ENCODE peak calls at places on chromosomes 3 and 15, in nine cellular contexts. One of them, this sample, is unnamed.

GRCh38 chr3:82938821-82939328 is 1177.4 kb upstream of the GBE1 start:
- DNase-seq in osteoblast: no peak
- DNase-seq in body of pancreas: no peak
- DNase-seq in mesothelial cell of epicardium: no peak
- DNase-seq in pancreas: peak; percentile 49
- DNase-seq in esophagus muscularis mucosa: no peak
- DNase-seq in GM13977: no peak
- DNase-seq in cardiac fibroblast: no peak
- DNase-seq in fibroblast of mammary gland: no peak
- DNase-seq in this sample: no peak

GRCh38 chr3:78349571-78349970 is 1309.7 kb downstream of the ROBO2 start:
- DNase-seq in osteoblast: no peak
- DNase-seq in body of pancreas: no peak
- DNase-seq in mesothelial cell of epicardium: no peak
- DNase-seq in pancreas: no peak
- DNase-seq in esophagus muscularis mucosa: no peak
- DNase-seq in GM13977: no peak
- DNase-seq in cardiac fibroblast: no peak
- DNase-seq in fibroblast of mammary gland: no peak
- DNase-seq in this sample: no peak

GRCh38 chr3:39255503-39256325 is 24.1 kb downstream of the CX3CR1 start:
- DNase-seq in osteoblast: no peak
- DNase-seq in body of pancreas: no peak
- DNase-seq in mesothelial cell of epicardium: no peak
- DNase-seq in pancreas: no peak
- DNase-seq in esophagus muscularis mucosa: no peak
- DNase-seq in GM13977: peak; percentile 69
- DNase-seq in cardiac fibroblast: no peak
- DNase-seq in fibroblast of mammary gland: no peak
- DNase-seq in this sample: no peak

GRCh38 chr3:23948761-23949160 is 3.7 kb downstream of the NR1D2 start:
- DNase-seq in osteoblast: peak; percentile 53
- DNase-seq in body of pancreas: no peak
- DNase-seq in mesothelial cell of epicardium: no peak
- DNase-seq in pancreas: no peak
- DNase-seq in esophagus muscularis mucosa: no peak
- DNase-seq in GM13977: no peak
- DNase-seq in cardiac fibroblast: no peak
- DNase-seq in fibroblast of mammary gland: peak; percentile 57
- DNase-seq in this sample: no peak

GRCh38 chr3:58497074-58497473 is 5.2 kb downstream of the KCTD6 start:
- DNase-seq in osteoblast: no peak
- DNase-seq in body of pancreas: no peak
- DNase-seq in mesothelial cell of epicardium: no peak
- DNase-seq in pancreas: no peak
- DNase-seq in esophagus muscularis mucosa: no peak
- DNase-seq in GM13977: no peak
- DNase-seq in cardiac fibroblast: peak; percentile 21
- DNase-seq in fibroblast of mammary gland: peak; percentile 2
- DNase-seq in this sample: no peak

GRCh38 chr15:79516155-79516554 is 84.0 kb downstream of the MINAR1 start:
- DNase-seq in osteoblast: no peak
- DNase-seq in body of pancreas: no peak
- DNase-seq in mesothelial cell of epicardium: no peak
- DNase-seq in pancreas: no peak
- DNase-seq in esophagus muscularis mucosa: no peak
- DNase-seq in GM13977: no peak
- DNase-seq in cardiac fibroblast: no peak
- DNase-seq in fibroblast of mammary gland: no peak
- DNase-seq in this sample: no peak

GRCh38 chr3:143600762-143601161 is 247.5 kb downstream of the SLC9A9 start:
- DNase-seq in osteoblast: no peak
- DNase-seq in body of pancreas: no peak
- DNase-seq in mesothelial cell of epicardium: no peak
- DNase-seq in pancreas: no peak
- DNase-seq in esophagus muscularis mucosa: peak; percentile 26
- DNase-seq in GM13977: no peak
- DNase-seq in cardiac fibroblast: peak; percentile 31
- DNase-seq in fibroblast of mammary gland: no peak
- DNase-seq in this sample: no peak

GRCh38 chr15:69760890-69761568 is 308.4 kb downstream of the RPLP1 start:
- DNase-seq in osteoblast: peak; percentile 90
- DNase-seq in body of pancreas: no peak
- DNase-seq in mesothelial cell of epicardium: no peak
- DNase-seq in pancreas: no peak
- DNase-seq in esophagus muscularis mucosa: peak; percentile 87
- DNase-seq in GM13977: peak; percentile 56
- DNase-seq in cardiac fibroblast: peak; percentile 99
- DNase-seq in fibroblast of mammary gland: peak; percentile 98
- DNase-seq in this sample: no peak

GRCh38 chr15:26525096-26525495 is 247.8 kb downstream of the GABRB3 start:
- DNase-seq in osteoblast: no peak
- DNase-seq in body of pancreas: no peak
- DNase-seq in mesothelial cell of epicardium: no peak
- DNase-seq in pancreas: no peak
- DNase-seq in esophagus muscularis mucosa: no peak
- DNase-seq in GM13977: no peak
- DNase-seq in cardiac fibroblast: no peak
- DNase-seq in fibroblast of mammary gland: no peak
- DNase-seq in this sample: no peak

GRCh38 chr3:23203651-23204111 is 554 bp downstream of the UBE2E2 start:
- DNase-seq in osteoblast: peak; percentile 72
- DNase-seq in body of pancreas: peak; percentile 23
- DNase-seq in mesothelial cell of epicardium: peak; percentile 40
- DNase-seq in pancreas: peak; percentile 59
- DNase-seq in esophagus muscularis mucosa: no peak
- DNase-seq in GM13977: peak; percentile 33
- DNase-seq in cardiac fibroblast: peak; percentile 32
- DNase-seq in fibroblast of mammary gland: peak; percentile 10
- DNase-seq in this sample: no peak

GRCh38 chr3:50675179-50676030 is 678 bp downstream of the DOCK3 start:
- DNase-seq in osteoblast: no peak
- DNase-seq in body of pancreas: peak; percentile 29
- DNase-seq in mesothelial cell of epicardium: peak; percentile 79
- DNase-seq in pancreas: peak; percentile 78
- DNase-seq in esophagus muscularis mucosa: peak; percentile 31
- DNase-seq in GM13977: peak; percentile 57
- DNase-seq in cardiac fibroblast: no peak
- DNase-seq in fibroblast of mammary gland: no peak
- DNase-seq in this sample: peak; percentile 78

GRCh38 chr3:169148448-169149348 is 514.8 kb downstream of the MECOM start:
- DNase-seq in osteoblast: no peak
- DNase-seq in body of pancreas: peak; percentile 35
- DNase-seq in mesothelial cell of epicardium: no peak
- DNase-seq in pancreas: no peak
- DNase-seq in esophagus muscularis mucosa: no peak
- DNase-seq in GM13977: no peak
- DNase-seq in cardiac fibroblast: peak; percentile 52
- DNase-seq in fibroblast of mammary gland: no peak
- DNase-seq in this sample: no peak

GRCh38 chr15:81531971-81532370 is 158.0 kb upstream of the TMC3 start:
- DNase-seq in osteoblast: peak; percentile 17
- DNase-seq in body of pancreas: no peak
- DNase-seq in mesothelial cell of epicardium: no peak
- DNase-seq in pancreas: no peak
- DNase-seq in esophagus muscularis mucosa: no peak
- DNase-seq in GM13977: no peak
- DNase-seq in cardiac fibroblast: no peak
- DNase-seq in fibroblast of mammary gland: no peak
- DNase-seq in this sample: no peak

DNA sequence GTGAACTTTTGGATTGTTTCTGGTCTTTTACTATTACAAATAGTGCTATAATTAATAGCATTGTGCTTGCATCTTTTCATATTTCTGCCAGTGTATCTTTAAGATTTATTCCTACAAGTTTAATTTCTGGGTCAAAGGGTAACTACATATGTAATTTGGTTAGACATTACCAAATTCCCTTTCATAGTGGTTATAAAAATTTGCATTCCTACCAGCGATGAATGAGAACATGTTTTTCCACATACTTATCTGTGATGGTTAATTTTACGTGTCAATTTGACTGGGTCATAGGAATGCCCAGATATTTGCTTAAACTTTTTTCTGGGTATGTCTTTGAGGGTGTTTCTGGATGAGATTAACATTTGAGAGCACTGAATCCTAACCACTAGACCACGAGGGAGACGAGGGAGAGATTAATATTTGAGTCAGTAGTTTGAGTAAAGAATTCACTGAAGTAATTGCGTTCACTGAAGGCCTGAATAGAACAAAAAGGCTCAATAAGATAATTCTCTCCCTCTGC is 132.3 kb upstream of the NEO1 start:
- DNase-seq in osteoblast: no peak
- DNase-seq in body of pancreas: no peak
- DNase-seq in mesothelial cell of epicardium: no peak
- DNase-seq in pancreas: no peak
- DNase-seq in esophagus muscularis mucosa: no peak
- DNase-seq in GM13977: no peak
- DNase-seq in cardiac fibroblast: peak; percentile 7
- DNase-seq in fibroblast of mammary gland: no peak
- DNase-seq in this sample: no peak
- TF ChIP-seq CTCF in osteoblast: no peak
- TF ChIP-seq CTCF in body of pancreas: no peak
- TF ChIP-seq CTCF in mesothelial cell of epicardium: no peak
- TF ChIP-seq CTCF in pancreas: no peak
- TF ChIP-seq CTCF in esophagus muscularis mucosa: no peak
- TF ChIP-seq CTCF in GM13977: no peak
- TF ChIP-seq CTCF in cardiac fibroblast: no peak
- TF ChIP-seq CTCF in fibroblast of mammary gland: no peak
- TF ChIP-seq CTCF in this sample: no peak

GRCh38 chr3:14147617-14148016 is 22.8 kb downstream of the TMEM43 start:
- DNase-seq in osteoblast: peak; percentile 46
- DNase-seq in body of pancreas: no peak
- DNase-seq in mesothelial cell of epicardium: no peak
- DNase-seq in pancreas: no peak
- DNase-seq in esophagus muscularis mucosa: no peak
- DNase-seq in GM13977: no peak
- DNase-seq in cardiac fibroblast: no peak
- DNase-seq in fibroblast of mammary gland: no peak
- DNase-seq in this sample: peak; percentile 39

GRCh38 chr3:14150078-14150477 is 25.2 kb downstream of the TMEM43 start:
- DNase-seq in osteoblast: no peak
- DNase-seq in body of pancreas: no peak
- DNase-seq in mesothelial cell of epicardium: no peak
- DNase-seq in pancreas: no peak
- DNase-seq in esophagus muscularis mucosa: peak; percentile 72
- DNase-seq in GM13977: no peak
- DNase-seq in cardiac fibroblast: no peak
- DNase-seq in fibroblast of mammary gland: no peak
- DNase-seq in this sample: peak; percentile 53

GRCh38 chr3:14147063-14147435 is 22.2 kb downstream of the TMEM43 start:
- DNase-seq in osteoblast: no peak
- DNase-seq in body of pancreas: no peak
- DNase-seq in mesothelial cell of epicardium: peak; percentile 25
- DNase-seq in pancreas: no peak
- DNase-seq in esophagus muscularis mucosa: no peak
- DNase-seq in GM13977: no peak
- DNase-seq in cardiac fibroblast: no peak
- DNase-seq in fibroblast of mammary gland: no peak
- DNase-seq in this sample: peak; percentile 44

GRCh38 chr3:14146381-14147062 is 21.7 kb downstream of the TMEM43 start:
- DNase-seq in osteoblast: peak; percentile 23
- DNase-seq in body of pancreas: no peak
- DNase-seq in mesothelial cell of epicardium: peak; percentile 28
- DNase-seq in pancreas: no peak
- DNase-seq in esophagus muscularis mucosa: no peak
- DNase-seq in GM13977: no peak
- DNase-seq in cardiac fibroblast: no peak
- DNase-seq in fibroblast of mammary gland: no peak
- DNase-seq in this sample: peak; percentile 49

GRCh38 chr3:14148041-14148985 is 23.5 kb downstream of the TMEM43 start:
- DNase-seq in osteoblast: no peak
- DNase-seq in body of pancreas: no peak
- DNase-seq in mesothelial cell of epicardium: no peak
- DNase-seq in pancreas: no peak
- DNase-seq in esophagus muscularis mucosa: no peak
- DNase-seq in GM13977: no peak
- DNase-seq in cardiac fibroblast: no peak
- DNase-seq in fibroblast of mammary gland: no peak
- DNase-seq in this sample: peak; percentile 60
- TF ChIP-seq CTCF in osteoblast: peak; percentile 29
- TF ChIP-seq CTCF in body of pancreas: no peak
- TF ChIP-seq CTCF in mesothelial cell of epicardium: no peak
- TF ChIP-seq CTCF in pancreas: no peak
- TF ChIP-seq CTCF in esophagus muscularis mucosa: no peak
- TF ChIP-seq CTCF in GM13977: no peak
- TF ChIP-seq CTCF in cardiac fibroblast: peak; percentile 2
- TF ChIP-seq CTCF in fibroblast of mammary gland: no peak
- TF ChIP-seq CTCF in this sample: peak; percentile 52

GRCh38 chr3:53231532-53232511 is 24.0 kb downstream of the TKT start:
- DNase-seq in osteoblast: peak; percentile 76
- DNase-seq in body of pancreas: no peak
- DNase-seq in mesothelial cell of epicardium: no peak
- DNase-seq in pancreas: peak; percentile 30
- DNase-seq in esophagus muscularis mucosa: no peak
- DNase-seq in GM13977: no peak
- DNase-seq in cardiac fibroblast: no peak
- DNase-seq in fibroblast of mammary gland: no peak
- DNase-seq in this sample: no peak
- TF ChIP-seq CTCF in osteoblast: peak; percentile 17
- TF ChIP-seq CTCF in body of pancreas: no peak
- TF ChIP-seq CTCF in mesothelial cell of epicardium: no peak
- TF ChIP-seq CTCF in pancreas: no peak
- TF ChIP-seq CTCF in esophagus muscularis mucosa: no peak
- TF ChIP-seq CTCF in GM13977: peak; percentile 8
- TF ChIP-seq CTCF in cardiac fibroblast: no peak
- TF ChIP-seq CTCF in fibroblast of mammary gland: no peak
- TF ChIP-seq CTCF in this sample: no peak

GRCh38 chr3:104632521-104632920 is 734.2 kb upstream of the ALCAM start:
- DNase-seq in osteoblast: no peak
- DNase-seq in body of pancreas: no peak
- DNase-seq in mesothelial cell of epicardium: no peak
- DNase-seq in pancreas: no peak
- DNase-seq in esophagus muscularis mucosa: no peak
- DNase-seq in GM13977: no peak
- DNase-seq in cardiac fibroblast: peak; percentile 21
- DNase-seq in fibroblast of mammary gland: no peak
- DNase-seq in this sample: no peak

GRCh38 chr3:104632947-104633346 is 733.8 kb upstream of the ALCAM start:
- DNase-seq in osteoblast: no peak
- DNase-seq in body of pancreas: no peak
- DNase-seq in mesothelial cell of epicardium: no peak
- DNase-seq in pancreas: no peak
- DNase-seq in esophagus muscularis mucosa: no peak
- DNase-seq in GM13977: no peak
- DNase-seq in cardiac fibroblast: no peak
- DNase-seq in fibroblast of mammary gland: peak; percentile 5
- DNase-seq in this sample: no peak

GRCh38 chr3:104631254-104631653 is 735.5 kb upstream of the ALCAM start:
- DNase-seq in osteoblast: no peak
- DNase-seq in body of pancreas: no peak
- DNase-seq in mesothelial cell of epicardium: no peak
- DNase-seq in pancreas: no peak
- DNase-seq in esophagus muscularis mucosa: no peak
- DNase-seq in GM13977: no peak
- DNase-seq in cardiac fibroblast: no peak
- DNase-seq in fibroblast of mammary gland: no peak
- DNase-seq in this sample: no peak

GRCh38 chr3:104629038-104629437 is 737.7 kb upstream of the ALCAM start:
- DNase-seq in osteoblast: peak; percentile 89
- DNase-seq in body of pancreas: no peak
- DNase-seq in mesothelial cell of epicardium: no peak
- DNase-seq in pancreas: no peak
- DNase-seq in esophagus muscularis mucosa: no peak
- DNase-seq in GM13977: no peak
- DNase-seq in cardiac fibroblast: peak; percentile 55
- DNase-seq in fibroblast of mammary gland: peak; percentile 86
- DNase-seq in this sample: no peak

GRCh38 chr3:104628185-104628789 is 738.4 kb upstream of the ALCAM start:
- DNase-seq in osteoblast: peak; percentile 80
- DNase-seq in body of pancreas: no peak
- DNase-seq in mesothelial cell of epicardium: no peak
- DNase-seq in pancreas: no peak
- DNase-seq in esophagus muscularis mucosa: no peak
- DNase-seq in GM13977: peak; percentile 12
- DNase-seq in cardiac fibroblast: peak; percentile 78
- DNase-seq in fibroblast of mammary gland: peak; percentile 77
- DNase-seq in this sample: no peak
- TF ChIP-seq CTCF in osteoblast: peak; percentile 78
- TF ChIP-seq CTCF in body of pancreas: no peak
- TF ChIP-seq CTCF in mesothelial cell of epicardium: peak; percentile 77
- TF ChIP-seq CTCF in pancreas: peak; percentile 14
- TF ChIP-seq CTCF in esophagus muscularis mucosa: peak; percentile 41
- TF ChIP-seq CTCF in GM13977: peak; percentile 54
- TF ChIP-seq CTCF in cardiac fibroblast: peak; percentile 69
- TF ChIP-seq CTCF in fibroblast of mammary gland: peak; percentile 87
- TF ChIP-seq CTCF in this sample: peak; percentile 82